ENCODE peak calls at places on chromosome 19, in five cellular contexts. L, S, C, Y and G are unnamed samples.

GRCh38 chr19:21677696-21678418 is 89.5 kb downstream of the ZNF100 start:
- DNase-seq in L (peak), S (no peak), C (no peak), Y (no peak), G (no peak)

GRCh38 chr19:37346091-37346490 is 24.8 kb upstream of the ZNF527 start:
- DNase-seq in L (no peak), S (no peak), C (no peak), Y (no peak), G (no peak)

GRCh38 chr19:1214862-1215731 is 9.5 kb downstream of the STK11 start:
- DNase-seq in L (peak), S (peak), C (no peak), Y (no peak), G (peak)

GRCh38 chr19:47324502-47324901 is 7.5 kb upstream of the C5AR2 start:
- DNase-seq in L (peak), S (no peak), C (peak), Y (peak), G (no peak)

GRCh38 chr19:2524840-2525723 is 49.2 kb downstream of the GADD45B start:
- DNase-seq in L (no peak), S (peak), C (no peak), Y (no peak), G (peak)

GRCh38 chr19:16328824-16329482 is 4.3 kb downstream of the KLF2 start:
- DNase-seq in L (peak), S (no peak), C (no peak), Y (no peak), G (no peak)

GRCh38 chr19:35986664-35987570 is 8.1 kb upstream of the SDHAF1 start:
- DNase-seq in L (peak), S (no peak), C (peak), Y (peak), G (no peak)

GRCh38 chr19:51660975-51661600 is 14.5 kb upstream of the SIGLEC14 start:
- DNase-seq in L (peak), S (no peak), C (peak), Y (peak), G (peak)

DNA sequence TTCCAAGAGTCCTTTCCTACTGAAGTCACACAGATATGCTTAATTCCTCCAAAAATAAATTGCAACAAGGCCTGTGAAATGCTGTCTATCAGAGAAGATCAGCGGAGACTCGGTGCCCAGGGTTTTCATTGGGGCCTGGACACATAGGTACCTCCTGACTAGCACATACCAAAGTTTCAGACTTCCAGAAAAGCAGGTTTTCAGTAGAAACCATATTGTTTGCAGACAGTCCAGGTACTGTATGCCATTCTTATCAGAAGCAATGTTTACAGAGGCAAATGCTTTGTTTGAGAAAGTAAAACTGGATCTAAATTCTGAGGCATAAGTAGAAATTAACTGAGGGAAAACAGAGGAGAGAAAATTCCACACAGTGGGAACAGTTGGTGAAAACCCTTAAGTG is 12.8 kb downstream of the ZNF229 start:
- DNase-seq in L (no peak), S (no peak), C (no peak), Y (no peak), G (no peak)
- H3K27ac ChIP-seq in L (no peak), S (no peak), C (no peak), Y (no peak), G (no peak)

GRCh38 chr19:13086341-13086740 is 16.3 kb downstream of the LYL1 start:
- DNase-seq in L (no peak), S (no peak), C (no peak), Y (no peak), G (no peak)

GRCh38 chr19:13087795-13088537 is 14.7 kb downstream of the LYL1 start:
- DNase-seq in L (no peak), S (no peak), C (no peak), Y (no peak), G (no peak)

GRCh38 chr19:13087295-13087694 is 15.4 kb downstream of the LYL1 start:
- DNase-seq in L (no peak), S (no peak), C (no peak), Y (no peak), G (no peak)

GRCh38 chr19:13083627-13084026 is 19.0 kb downstream of the LYL1 start:
- DNase-seq in L (no peak), S (no peak), C (no peak), Y (no peak), G (no peak)

GRCh38 chr19:13085673-13086072 is 17.0 kb downstream of the LYL1 start:
- DNase-seq in L (no peak), S (no peak), C (no peak), Y (no peak), G (no peak)
- H3K27ac ChIP-seq in L (peak), S (peak), C (no peak), Y (peak), G (no peak)

DNA sequence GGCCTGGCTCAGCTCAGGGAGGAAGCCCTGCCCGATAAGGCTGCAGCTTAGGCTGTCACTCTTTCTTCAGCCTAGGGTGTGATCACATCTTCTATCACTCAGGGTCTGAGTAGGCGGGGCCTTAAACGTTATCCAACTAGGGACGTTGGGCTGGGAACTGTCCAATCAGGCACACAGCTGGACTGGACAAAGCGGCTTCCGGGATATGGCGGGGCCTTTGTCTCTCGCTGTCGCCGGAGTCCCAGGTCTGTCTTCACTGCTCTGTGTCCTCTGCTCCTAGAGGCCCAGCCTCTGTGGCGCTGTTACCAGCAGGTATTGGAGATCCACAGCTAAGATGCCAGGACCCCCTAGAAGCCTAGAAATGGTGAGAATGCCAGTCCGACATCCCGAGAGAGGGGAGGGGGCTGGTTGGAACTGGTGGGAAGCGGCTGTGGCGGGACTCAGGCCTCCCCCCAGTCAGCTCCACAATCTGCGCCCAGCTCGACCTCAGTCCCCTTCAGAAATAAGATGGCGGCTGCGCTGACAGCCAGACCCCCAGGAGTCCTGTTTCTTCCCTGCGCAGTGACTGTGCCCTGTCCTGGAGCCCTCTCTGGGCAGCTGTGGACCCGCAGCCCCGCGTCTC is at the start of gene ZNF254:
- DNase-seq in L (peak), S (peak), C (peak), Y (peak), G (peak)
- H3K27ac ChIP-seq in L (peak), S (peak), C (peak), Y (peak), G (peak)

GRCh38 chr19:18306903-18307681 is 15.8 kb downstream of the LSM4 start:
- DNase-seq in L (no peak), S (no peak), C (no peak), Y (no peak), G (no peak)
- H3K27ac ChIP-seq in L (peak), S (peak), C (no peak), Y (peak), G (peak)

GRCh38 chr19:41815301-41815700 is 18.9 kb downstream of the CEACAM3 start:
- DNase-seq in L (no peak), S (no peak), C (no peak), Y (no peak), G (no peak)

GRCh38 chr19:41811036-41811435 is 14.6 kb downstream of the CEACAM3 start:
- DNase-seq in L (peak), S (no peak), C (peak), Y (no peak), G (no peak)

GRCh38 chr19:41816761-41817160 is 20.4 kb downstream of the CEACAM3 start:
- DNase-seq in L (no peak), S (no peak), C (no peak), Y (peak), G (no peak)

GRCh38 chr19:41811981-41812380 is 15.6 kb downstream of the CEACAM3 start:
- DNase-seq in L (no peak), S (no peak), C (no peak), Y (no peak), G (peak)

DNA sequence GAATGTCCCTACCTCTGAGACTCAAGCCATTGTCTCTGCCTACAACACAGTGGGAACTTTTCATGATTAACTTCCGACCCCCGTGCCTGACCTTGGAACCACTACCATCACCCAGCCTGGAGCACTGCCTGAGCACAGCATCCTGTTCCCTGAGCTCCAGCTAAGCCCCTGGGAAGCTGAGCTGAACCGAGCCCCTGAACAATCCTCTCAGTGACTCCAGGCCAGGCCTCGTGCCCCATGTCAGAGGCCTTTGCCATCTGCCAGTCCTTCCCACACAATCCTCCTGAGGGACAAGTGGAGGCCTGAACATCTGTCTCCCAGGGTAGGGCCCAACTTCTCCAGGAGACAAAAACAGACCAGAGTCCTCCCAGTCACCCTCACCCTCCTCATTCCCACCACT is 17.5 kb downstream of the CEACAM3 start:
- DNase-seq in L (no peak), S (no peak), C (no peak), Y (no peak), G (no peak)
- H3K27ac ChIP-seq in L (no peak), S (no peak), C (no peak), Y (no peak), G (no peak)

GRCh38 chr19:54209748-54210494 is 9.3 kb downstream of the RPS9 start:
- DNase-seq in L (peak), S (peak), C (peak), Y (peak), G (peak)
- H3K27ac ChIP-seq in L (peak), S (peak), C (peak), Y (peak), G (peak)